ENCODE peak calls at places on chromosomes 11 and 22, in four cellular contexts. F is body of pancreas, K is psoas muscle, Y is SK-N-SH. P is an unnamed sample. For H3K9me3, the result is how much of the 10 kb centered on the place peaks cover.

GRCh38 chr11:82092904-82093303 is 640.8 kb downstream of the FAM181B start:
- DNase-seq in F (no peak), K (no peak), Y (no peak), P (no peak)

GRCh38 chr11:46247664-46248063 is 29.8 kb upstream of the CREB3L1 start:
- DNase-seq in F (peak), K (no peak), Y (no peak), P (peak)

GRCh38 chr11:107043242-107043991 is 25.1 kb upstream of the GUCY1A2 start:
- DNase-seq in F (no peak), K (no peak), Y (no peak), P (peak)

GRCh38 chr11:66934971-66935779 is 23.0 kb downstream of the PC start:
- DNase-seq in F (no peak), K (no peak), Y (no peak), P (no peak)

GRCh38 chr11:75697906-75698563 is 19.6 kb upstream of the MOGAT2 start:
- DNase-seq in F (no peak), K (no peak), Y (no peak), P (no peak)

GRCh38 chr11:66592457-66593302 is at the start of the genes CCDC87 and CCS:
- DNase-seq in F (peak), K (peak), Y (peak), P (peak)

GRCh38 chr11:67645521-67646457 is 4.7 kb downstream of the ACY3 start:
- DNase-seq in F (peak), K (no peak), Y (no peak), P (no peak)

GRCh38 chr11:73157141-73158010 is 15.3 kb upstream of the FCHSD2 start:
- DNase-seq in F (no peak), K (peak), Y (peak), P (peak)

GRCh38 chr11:12117200-12117995 is 7.0 kb downstream of the MICAL2 start:
- DNase-seq in F (no peak), K (no peak), Y (no peak), P (no peak)

GRCh38 chr11:33445761-33446161 is 188.6 kb downstream of the HIPK3 start:
- DNase-seq in F (no peak), K (no peak), Y (no peak), P (no peak)

GRCh38 chr11:111402411-111402810 is 23.3 kb upstream of the POU2AF1 start:
- DNase-seq in F (peak), K (no peak), Y (no peak), P (no peak)

GRCh38 chr11:64429970-64430369 is 71.0 kb downstream of the RPS6KA4 start:
- DNase-seq in F (no peak), K (no peak), Y (no peak), P (peak)

GRCh38 chr11:62777389-62777788 is 6.2 kb downstream of the TAF6L start:
- DNase-seq in F (no peak), K (no peak), Y (no peak), P (no peak)

GRCh38 chr11:120515186-120515723 is 3.7 kb downstream of the GRIK4 start:
- DNase-seq in F (no peak), K (no peak), Y (no peak), P (no peak)

GRCh38 chr11:3161309-3161708 is 3.8 kb downstream of the OSBPL5 start:
- DNase-seq in F (no peak), K (no peak), Y (no peak), P (no peak)

GRCh38 chr11:34585870-34586654 is 34.8 kb upstream of the EHF start:
- DNase-seq in F (no peak), K (no peak), Y (peak), P (peak)

GRCh38 chr11:83282084-83282716 is 4.0 kb downstream of the CCDC90B start:
- DNase-seq in F (no peak), K (no peak), Y (no peak), P (no peak)

GRCh38 chr22:49727881-49728563 is 99.7 kb downstream of the BRD1 start:
- DNase-seq in F (no peak), K (no peak), Y (peak), P (no peak)

GRCh38 chr11:125064070-125064469 is 965 bp downstream of the SLC37A2 start:
- DNase-seq in F (no peak), K (no peak), Y (no peak), P (no peak)

GRCh38 chr11:125062931-125063428 is at the start of gene SLC37A2:
- DNase-seq in F (peak), K (peak), Y (peak), P (peak)

GRCh38 chr11:125062196-125062930 is 742 bp upstream of the SLC37A2 start:
- DNase-seq in F (no peak), K (no peak), Y (no peak), P (no peak)

GRCh38 chr11:125063429-125064043 is 431 bp downstream of the SLC37A2 start:
- DNase-seq in F (no peak), K (no peak), Y (no peak), P (no peak)

DNA sequence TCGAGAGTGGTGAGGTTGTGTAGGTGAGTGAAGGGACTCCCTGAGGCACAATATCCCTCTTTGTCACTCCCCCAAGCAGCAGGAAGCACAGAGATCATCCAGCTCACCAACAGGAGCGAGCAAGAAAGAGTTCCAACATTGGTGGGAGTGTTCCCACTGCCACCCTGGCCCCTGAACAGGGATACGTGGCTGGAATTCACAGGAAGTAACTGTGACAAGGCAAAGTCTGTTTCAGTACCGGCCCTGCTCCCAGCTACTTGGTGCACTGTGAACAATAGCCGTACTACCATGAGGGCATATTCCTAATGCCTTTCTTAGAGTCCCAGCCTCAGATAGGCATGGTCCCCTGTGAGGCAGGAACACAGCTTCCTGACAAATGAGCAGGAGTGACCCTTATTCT is 1.9 kb upstream of the SLC37A2 start:
- DNase-seq in F (no peak), K (no peak), Y (no peak), P (no peak)
- H3K27ac ChIP-seq in F (no peak), K (no peak), Y (no peak), P (no peak)

GRCh38 chr22:47550524-47551437 is 788.3 kb downstream of the TBC1D22A start:
- DNase-seq in F (no peak), K (no peak), Y (no peak), P (no peak)
- H3K9me3 ChIP-seq in F (under half), K (under half), Y (under half), P (under half)

GRCh38 chr11:86741489-86742435 is 58.6 kb upstream of the PRSS23 start:
- DNase-seq in F (no peak), K (no peak), Y (no peak), P (no peak)
- H3K4me3 ChIP-seq in F (no peak), K (no peak), Y (no peak), P (no peak)

DNA sequence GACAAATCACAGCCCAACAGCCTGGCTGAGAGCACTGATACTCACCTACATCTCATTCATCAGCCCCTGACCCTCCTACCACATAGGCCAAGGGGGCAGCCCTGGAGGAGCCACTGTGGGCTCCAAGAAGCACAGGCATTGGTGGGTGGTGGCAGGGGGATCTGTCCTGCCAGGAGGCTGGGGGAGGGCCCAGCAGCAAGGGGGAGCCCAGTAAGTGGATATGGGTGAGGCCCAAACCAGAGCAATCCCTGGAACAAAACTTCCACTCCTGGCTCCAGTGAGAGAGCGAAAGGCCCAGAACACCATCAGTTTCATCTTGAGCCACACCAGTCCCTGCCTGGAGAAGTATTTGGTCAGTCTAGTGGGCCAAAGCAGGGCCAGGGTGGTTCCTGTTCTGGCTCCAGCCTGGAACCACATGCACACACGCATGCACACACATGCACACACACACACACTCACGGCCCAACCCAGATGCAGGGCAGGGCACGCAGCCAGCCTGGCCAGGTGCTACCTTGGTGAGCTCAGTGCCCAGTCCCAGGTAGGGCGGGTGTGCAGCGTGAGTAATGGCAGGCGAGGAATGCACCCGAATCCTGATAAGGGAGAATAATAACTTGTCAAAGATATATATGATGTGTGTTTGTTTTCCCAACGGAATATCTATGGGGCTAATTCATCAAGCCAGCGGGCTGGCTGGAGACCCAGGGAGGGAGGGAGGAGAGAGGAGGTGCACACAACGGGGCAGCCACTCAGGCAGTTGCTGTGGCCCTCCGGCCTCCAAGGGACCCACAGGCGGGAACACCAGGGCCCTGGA is 79.4 kb downstream of the BUD13 start:
- DNase-seq in F (peak), K (no peak), Y (peak), P (no peak)
- H3K27ac ChIP-seq in F (no peak), K (no peak), Y (no peak), P (no peak)

GRCh38 chr22:47435826-47436225 is 673.4 kb downstream of the TBC1D22A start:
- DNase-seq in F (no peak), K (no peak), Y (no peak), P (no peak)

GRCh38 chr22:47433627-47434026 is 671.2 kb downstream of the TBC1D22A start:
- DNase-seq in F (no peak), K (no peak), Y (no peak), P (no peak)

GRCh38 chr22:47435204-47435487 is 672.7 kb downstream of the TBC1D22A start:
- DNase-seq in F (no peak), K (no peak), Y (no peak), P (no peak)

GRCh38 chr22:47432683-47433082 is 670.2 kb downstream of the TBC1D22A start:
- DNase-seq in F (no peak), K (no peak), Y (no peak), P (no peak)

GRCh38 chr22:47434336-47435203 is 672.1 kb downstream of the TBC1D22A start:
- DNase-seq in F (no peak), K (no peak), Y (no peak), P (no peak)
- H3K9me3 ChIP-seq in F (under half), K (under half), Y (under half), P (under half)

GRCh38 chr22:42007922-42008321 is 9.3 kb downstream of the WBP2NL start:
- DNase-seq in F (no peak), K (no peak), Y (no peak), P (no peak)
- H3K4me3 ChIP-seq in F (no peak), K (no peak), Y (no peak), P (no peak)

GRCh38 chr11:43985386-43985752 is 42.9 kb downstream of the C11orf96 start:
- DNase-seq in F (no peak), K (no peak), Y (no peak), P (no peak)
- H3K27ac ChIP-seq in F (no peak), K (no peak), Y (peak), P (no peak)

GRCh38 chr22:47209547-47210023 is 447.1 kb downstream of the TBC1D22A start:
- DNase-seq in F (peak), K (no peak), Y (no peak), P (no peak)
- H3K9me3 ChIP-seq in F (under half), K (under half), Y (under half), P (under half)

P was measured in SJCRH30.